ENCODE peak calls at places on chromosomes 11 and 22, in eight cellular contexts. One of them, this sample, is unnamed.
A peak's percentile ranks its signal among the peaks of the same experiment; 100 is the strongest.

GRCh38 chr22:40593460-40594273 is 42.9 kb downstream of the MRTFA start:
- ATAC-seq in IMR-90: no peak
- ATAC-seq in K562: peak; percentile 47
- ATAC-seq in right lobe of liver: no peak
- ATAC-seq in A549: peak; percentile 52
- ATAC-seq in HepG2: peak; percentile 72
- ATAC-seq in gastrocnemius medialis: no peak
- ATAC-seq in body of pancreas: no peak
- ATAC-seq in this sample: no peak

GRCh38 chr11:115665345-115665901 is 161.2 kb upstream of the CADM1 start:
- ATAC-seq in right lobe of liver: no peak
- ATAC-seq in HepG2: no peak
- ATAC-seq in IMR-90: no peak
- ATAC-seq in gastrocnemius medialis: no peak
- ATAC-seq in A549: no peak
- ATAC-seq in body of pancreas: no peak
- ATAC-seq in K562: no peak
- ATAC-seq in this sample: no peak

GRCh38 chr22:36425977-36426523 is 38.3 kb upstream of the MYH9 start:
- ATAC-seq in K562: peak; percentile 93
- ATAC-seq in IMR-90: peak; percentile 79
- ATAC-seq in body of pancreas: peak; percentile 48
- ATAC-seq in gastrocnemius medialis: no peak
- ATAC-seq in right lobe of liver: peak; percentile 66
- ATAC-seq in A549: peak; percentile 93
- ATAC-seq in HepG2: peak; percentile 93
- ATAC-seq in this sample: no peak

GRCh38 chr22:50268655-50269113 is 1.5 kb downstream of the MAPK11 start:
- ATAC-seq in IMR-90: no peak
- ATAC-seq in A549: peak; percentile 8
- ATAC-seq in body of pancreas: peak; percentile 20
- ATAC-seq in right lobe of liver: no peak
- ATAC-seq in K562: no peak
- ATAC-seq in gastrocnemius medialis: no peak
- ATAC-seq in HepG2: no peak
- ATAC-seq in this sample: no peak

GRCh38 chr11:88051386-88051785 is 123.9 kb downstream of the RAB38 start:
- ATAC-seq in IMR-90: no peak
- ATAC-seq in body of pancreas: no peak
- ATAC-seq in HepG2: no peak
- ATAC-seq in gastrocnemius medialis: no peak
- ATAC-seq in K562: no peak
- ATAC-seq in A549: peak; percentile 30
- ATAC-seq in right lobe of liver: no peak
- ATAC-seq in this sample: no peak

GRCh38 chr22:35769974-35770373 is 52.3 kb downstream of the APOL5 start:
- ATAC-seq in right lobe of liver: no peak
- ATAC-seq in HepG2: no peak
- ATAC-seq in IMR-90: no peak
- ATAC-seq in A549: no peak
- ATAC-seq in K562: no peak
- ATAC-seq in gastrocnemius medialis: no peak
- ATAC-seq in body of pancreas: no peak
- ATAC-seq in this sample: no peak

GRCh38 chr22:28547132-28547842 is 132.4 kb downstream of the TTC28 start:
- ATAC-seq in IMR-90: peak; percentile 91
- ATAC-seq in gastrocnemius medialis: no peak
- ATAC-seq in body of pancreas: no peak
- ATAC-seq in A549: peak; percentile 74
- ATAC-seq in K562: no peak
- ATAC-seq in HepG2: no peak
- ATAC-seq in right lobe of liver: no peak
- ATAC-seq in this sample: peak; percentile 36

GRCh38 chr22:45511847-45512261 is 9.2 kb downstream of the FBLN1 start:
- ATAC-seq in right lobe of liver: peak; percentile 49
- ATAC-seq in K562: no peak
- ATAC-seq in A549: no peak
- ATAC-seq in gastrocnemius medialis: peak; percentile 96
- ATAC-seq in HepG2: no peak
- ATAC-seq in IMR-90: peak; percentile 91
- ATAC-seq in body of pancreas: peak; percentile 54
- ATAC-seq in this sample: peak; percentile 91

GRCh38 chr11:12800032-12800671 is 125.9 kb downstream of the TEAD1 start:
- ATAC-seq in HepG2: peak; percentile 69
- ATAC-seq in gastrocnemius medialis: peak; percentile 80
- ATAC-seq in IMR-90: peak; percentile 72
- ATAC-seq in body of pancreas: peak; percentile 70
- ATAC-seq in A549: peak; percentile 70
- ATAC-seq in K562: peak; percentile 70
- ATAC-seq in right lobe of liver: peak; percentile 37
- ATAC-seq in this sample: no peak

GRCh38 chr11:118953265-118953664 is 2.8 kb upstream of the UPK2 start:
- ATAC-seq in A549: no peak
- ATAC-seq in body of pancreas: no peak
- ATAC-seq in gastrocnemius medialis: no peak
- ATAC-seq in HepG2: no peak
- ATAC-seq in K562: peak; percentile 57
- ATAC-seq in IMR-90: no peak
- ATAC-seq in right lobe of liver: no peak
- ATAC-seq in this sample: no peak

GRCh38 chr11:2902784-2903671 is 17.5 kb upstream of the CDKN1C start:
- ATAC-seq in body of pancreas: no peak
- ATAC-seq in K562: peak; percentile 56
- ATAC-seq in gastrocnemius medialis: no peak
- ATAC-seq in HepG2: peak; percentile 79
- ATAC-seq in IMR-90: no peak
- ATAC-seq in right lobe of liver: peak; percentile 70
- ATAC-seq in A549: peak; percentile 67
- ATAC-seq in this sample: no peak

GRCh38 chr11:82980292-82980691 is 78.8 kb downstream of the DDIAS start:
- ATAC-seq in HepG2: no peak
- ATAC-seq in gastrocnemius medialis: no peak
- ATAC-seq in A549: peak; percentile 71
- ATAC-seq in body of pancreas: no peak
- ATAC-seq in K562: no peak
- ATAC-seq in IMR-90: peak; percentile 83
- ATAC-seq in right lobe of liver: no peak
- ATAC-seq in this sample: no peak

GRCh38 chr22:33568934-33569496 is 351.3 kb downstream of the LARGE1 start:
- ATAC-seq in HepG2: no peak
- ATAC-seq in body of pancreas: no peak
- ATAC-seq in right lobe of liver: no peak
- ATAC-seq in gastrocnemius medialis: no peak
- ATAC-seq in K562: no peak
- ATAC-seq in A549: no peak
- ATAC-seq in IMR-90: peak; percentile 79
- ATAC-seq in this sample: no peak

GRCh38 chr11:17116121-17116520 is 38.7 kb upstream of the RPS13 start:
- ATAC-seq in IMR-90: no peak
- ATAC-seq in A549: no peak
- ATAC-seq in K562: no peak
- ATAC-seq in right lobe of liver: no peak
- ATAC-seq in HepG2: no peak
- ATAC-seq in body of pancreas: no peak
- ATAC-seq in gastrocnemius medialis: no peak
- ATAC-seq in this sample: no peak

DNA sequence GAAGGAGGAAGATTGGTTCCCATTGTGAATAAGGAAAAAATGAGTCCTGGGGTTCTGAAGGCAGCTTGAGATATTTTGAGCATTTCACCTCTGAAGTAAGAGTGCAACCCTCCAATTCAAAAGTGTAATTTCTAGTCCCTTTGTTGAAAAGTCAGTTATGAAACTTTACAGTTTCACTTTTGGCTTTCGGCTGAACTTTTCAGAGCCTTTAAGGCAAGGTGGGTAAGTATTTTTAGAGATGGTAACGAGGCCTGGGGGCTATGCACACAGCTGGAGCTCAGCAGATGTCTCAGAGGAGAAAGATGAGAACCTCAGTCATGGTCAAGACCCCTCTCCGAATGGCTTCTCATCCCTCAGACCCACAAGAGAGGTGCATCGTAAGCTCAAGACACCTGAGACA is 267.6 kb downstream of the KIRREL3 start:
- ATAC-seq in A549: no peak
- ATAC-seq in right lobe of liver: no peak
- ATAC-seq in K562: no peak
- ATAC-seq in gastrocnemius medialis: no peak
- ATAC-seq in body of pancreas: no peak
- ATAC-seq in HepG2: no peak
- ATAC-seq in IMR-90: no peak
- ATAC-seq in this sample: no peak
- H3K4me3 ChIP-seq in A549: no peak overlapping the region
- H3K4me3 ChIP-seq in right lobe of liver: no peak overlapping the region
- H3K4me3 ChIP-seq in K562: no peak overlapping the region
- H3K4me3 ChIP-seq in gastrocnemius medialis: no peak overlapping the region
- H3K4me3 ChIP-seq in body of pancreas: no peak overlapping the region
- H3K4me3 ChIP-seq in HepG2: no peak overlapping the region
- H3K4me3 ChIP-seq in IMR-90: no peak overlapping the region
- H3K4me3 ChIP-seq in this sample: no peak overlapping the region

DNA sequence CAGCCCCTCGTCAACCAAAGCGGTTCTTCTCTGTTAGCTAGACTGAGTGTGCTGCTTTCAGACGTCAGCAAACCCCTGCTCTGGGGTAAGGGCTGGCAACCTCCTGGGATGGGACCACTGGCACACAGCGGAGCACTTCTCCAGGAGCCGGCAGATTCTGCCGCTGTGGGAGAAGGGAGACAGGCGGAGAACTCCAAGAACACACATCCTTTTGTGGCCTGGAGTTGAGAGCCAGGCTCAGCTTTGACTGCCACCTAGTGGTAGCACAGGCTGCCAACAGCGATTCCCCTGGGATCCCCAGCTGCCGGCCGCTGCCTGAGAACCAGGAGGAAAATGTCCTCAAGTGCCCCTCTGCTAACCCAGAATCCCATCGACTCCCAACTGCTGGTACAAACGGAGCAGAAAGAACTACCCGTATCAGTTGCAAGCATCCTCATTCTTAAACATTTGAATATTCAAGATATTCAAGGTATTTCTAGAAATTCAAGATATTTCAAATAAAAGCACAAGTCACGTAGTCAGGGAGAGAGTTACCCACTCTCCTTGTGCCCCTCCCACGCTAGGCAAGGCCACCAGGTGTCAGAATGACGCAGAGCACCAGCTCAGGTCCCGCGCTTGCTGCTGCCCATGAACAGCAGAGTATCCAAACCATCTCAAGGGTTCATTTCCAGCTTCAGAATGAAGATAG is 4.9 kb downstream of the LTO1 start:
- ATAC-seq in gastrocnemius medialis: peak; percentile 67
- ATAC-seq in K562: peak; percentile 79
- ATAC-seq in HepG2: peak; percentile 52
- ATAC-seq in body of pancreas: peak; percentile 66
- ATAC-seq in A549: peak; percentile 80
- ATAC-seq in right lobe of liver: peak; percentile 78
- ATAC-seq in IMR-90: peak; percentile 69
- ATAC-seq in this sample: peak; percentile 72
- TF ChIP-seq POLR2A in gastrocnemius medialis: no peak
- TF ChIP-seq POLR2A in K562: no peak
- TF ChIP-seq POLR2A in HepG2: no peak
- TF ChIP-seq POLR2A in body of pancreas: no peak
- TF ChIP-seq POLR2A in A549: no peak
- TF ChIP-seq POLR2A in right lobe of liver: no peak
- TF ChIP-seq POLR2A in IMR-90: peak; percentile 63
- TF ChIP-seq POLR2A in this sample: no peak

DNA sequence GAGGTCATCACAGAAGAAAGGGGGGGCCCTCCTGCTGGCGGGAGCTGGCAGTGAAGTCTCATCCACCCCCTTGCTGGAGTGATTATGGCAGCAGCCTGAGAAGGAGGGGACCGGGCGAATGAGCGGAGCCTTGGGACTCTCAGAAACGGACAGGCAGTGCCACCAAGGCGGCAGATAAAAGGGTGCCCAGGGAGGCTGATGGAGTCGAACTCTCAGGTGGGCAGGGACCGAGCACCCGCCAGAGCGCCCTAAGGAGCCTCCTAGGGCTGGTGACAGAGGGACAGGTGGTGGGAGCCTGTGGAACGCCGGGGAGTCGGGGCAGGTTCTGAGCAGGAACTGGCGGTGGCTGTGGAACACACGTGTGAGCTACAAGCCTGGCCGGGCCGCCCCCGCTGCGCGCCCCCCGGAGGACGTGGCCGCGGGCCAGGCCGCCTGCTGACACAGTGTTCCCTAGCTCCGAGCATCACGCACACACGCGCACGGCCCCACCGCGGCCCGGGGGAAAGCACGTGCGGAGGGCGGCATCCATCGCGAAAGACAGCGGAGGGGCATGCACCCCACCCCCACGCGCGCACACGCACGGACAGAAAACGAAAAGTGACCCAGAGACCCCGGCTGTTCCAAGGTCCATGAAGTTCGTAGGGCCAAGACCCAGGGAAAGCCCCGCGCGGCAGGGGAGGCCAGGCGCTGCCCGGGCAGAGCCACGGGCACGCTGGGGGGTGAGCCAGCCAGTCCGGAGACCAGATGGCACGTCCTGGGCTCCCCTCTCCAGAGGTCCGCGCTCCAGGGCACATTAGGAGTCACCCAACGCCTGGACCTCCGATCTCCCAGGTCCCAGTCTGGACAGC is 1.0 kb downstream of the VWCE start:
- ATAC-seq in body of pancreas: peak; percentile 47
- ATAC-seq in gastrocnemius medialis: peak; percentile 23
- ATAC-seq in HepG2: peak; percentile 34
- ATAC-seq in A549: peak; percentile 80
- ATAC-seq in K562: peak; percentile 5
- ATAC-seq in IMR-90: peak; percentile 38
- ATAC-seq in right lobe of liver: peak; percentile 70
- ATAC-seq in this sample: peak; percentile 37
- H3K4me3 ChIP-seq in body of pancreas: no peak overlapping the region
- H3K4me3 ChIP-seq in gastrocnemius medialis: peak overlapping the region; percentile 63
- H3K4me3 ChIP-seq in HepG2: peak overlapping the region; percentile 83
- H3K4me3 ChIP-seq in A549: peak overlapping the region; percentile 61
- H3K4me3 ChIP-seq in K562: no peak overlapping the region
- H3K4me3 ChIP-seq in IMR-90: peak overlapping the region; percentile 48
- H3K4me3 ChIP-seq in right lobe of liver: peak overlapping the region; percentile 65
- H3K4me3 ChIP-seq in this sample: peak overlapping the region; percentile 30

DNA sequence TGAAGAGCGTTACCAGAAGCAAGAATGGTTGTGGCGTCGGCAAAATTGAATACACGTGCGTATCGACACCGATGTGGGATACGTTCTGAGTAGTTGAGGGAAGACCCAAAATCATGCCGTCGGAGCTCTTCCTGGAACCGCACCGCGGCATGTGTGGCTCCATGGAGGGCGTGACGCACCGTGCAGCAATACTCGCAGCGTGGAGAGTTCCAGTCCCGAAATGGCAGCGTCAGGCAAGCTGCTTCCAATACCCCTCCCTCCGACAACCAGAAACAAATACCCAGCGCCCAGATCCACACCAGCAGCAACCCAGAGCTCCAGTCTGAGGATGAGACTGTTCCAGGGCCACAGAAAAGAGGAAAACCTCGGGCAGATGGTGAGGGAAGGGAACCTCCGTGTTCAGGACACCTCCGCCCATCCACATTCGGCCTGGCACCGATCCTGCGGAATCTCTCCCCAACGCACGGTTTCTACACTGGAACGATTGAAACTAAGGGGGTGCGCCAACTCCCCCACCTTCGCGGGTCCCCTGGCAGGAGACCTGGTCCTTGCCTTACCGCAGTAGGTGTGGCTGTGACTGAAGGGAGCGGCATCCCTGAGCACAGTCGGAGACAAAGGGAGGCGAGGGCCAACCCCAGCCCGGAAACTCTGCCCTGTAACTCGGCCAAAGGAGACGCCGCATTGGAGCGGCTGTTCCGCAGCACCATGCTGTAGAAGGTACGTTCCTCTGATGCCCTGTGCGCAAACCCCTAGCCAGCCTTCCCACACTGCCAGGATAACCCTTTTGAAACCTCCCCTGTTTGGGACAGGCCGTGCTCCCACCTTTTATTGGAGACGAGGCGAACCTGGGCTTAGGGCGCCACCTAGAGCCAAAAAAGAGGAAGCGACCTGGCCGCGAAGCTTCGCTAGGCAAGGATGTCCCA is 28.3 kb downstream of the DBX1 start:
- ATAC-seq in IMR-90: peak; percentile 80
- ATAC-seq in body of pancreas: peak; percentile 77
- ATAC-seq in right lobe of liver: peak; percentile 86
- ATAC-seq in A549: peak; percentile 85
- ATAC-seq in gastrocnemius medialis: no peak
- ATAC-seq in K562: peak; percentile 84
- ATAC-seq in HepG2: peak; percentile 72
- ATAC-seq in this sample: peak; percentile 72
- TF ChIP-seq POLR2A in IMR-90: no peak
- TF ChIP-seq POLR2A in body of pancreas: no peak
- TF ChIP-seq POLR2A in right lobe of liver: no peak
- TF ChIP-seq POLR2A in A549: no peak
- TF ChIP-seq POLR2A in gastrocnemius medialis: no peak
- TF ChIP-seq POLR2A in K562: no peak
- TF ChIP-seq POLR2A in HepG2: no peak
- TF ChIP-seq POLR2A in this sample: no peak